ENCODE peak calls at places on chromosomes 7 and 10, in four cellular contexts. J is GM12878, B is HepG2, R is K562. F is an unnamed sample.

GRCh38 chr7:118855290-118855689 is 630.8 kb downstream of the ANKRD7 start:
- DNase-seq in J (no peak), B (no peak), R (no peak), F (no peak)

GRCh38 chr7:44489955-44490350 is 505 bp downstream of the NUDCD3 start:
- DNase-seq in J (no peak), B (no peak), R (peak), F (no peak)

GRCh38 chr7:37346761-37347160 is 101.9 kb downstream of the ELMO1 start:
- DNase-seq in J (no peak), B (no peak), R (no peak), F (no peak)

GRCh38 chr10:88023676-88024075 is 160.3 kb downstream of the PTEN start:
- DNase-seq in J (no peak), B (no peak), R (no peak), F (no peak)

GRCh38 chr7:88758355-88759215 is 915 bp upstream of the ZNF804B start:
- DNase-seq in J (no peak), B (no peak), R (peak), F (peak)

GRCh38 chr7:33982425-33982786 is 77.1 kb downstream of the BMPER start:
- DNase-seq in J (no peak), B (no peak), R (no peak), F (peak)

GRCh38 chr10:33416691-33417090 is 82.2 kb upstream of the NRP1 start:
- DNase-seq in J (no peak), B (no peak), R (no peak), F (no peak)

GRCh38 chr10:70321897-70322890 is 38.4 kb upstream of the NPFFR1 start:
- DNase-seq in J (no peak), B (no peak), R (peak), F (no peak)

GRCh38 chr7:142516038-142516501 is 233.2 kb upstream of the PRSS1 start:
- DNase-seq in J (peak), B (peak), R (peak), F (peak)

GRCh38 chr7:35658602-35659201 is 36.2 kb downstream of the HERPUD2 start:
- DNase-seq in J (peak), B (no peak), R (no peak), F (no peak)

GRCh38 chr10:106958591-106959328 is 205.7 kb downstream of the SORCS1 start:
- DNase-seq in J (no peak), B (no peak), R (no peak), F (no peak)

GRCh38 chr7:115019882-115020605 is 98.2 kb downstream of the MDFIC start:
- DNase-seq in J (no peak), B (no peak), R (no peak), F (no peak)

GRCh38 chr7:156487811-156488523 is 152.6 kb upstream of the RNF32 start:
- DNase-seq in J (no peak), B (peak), R (no peak), F (no peak)

GRCh38 chr10:98038333-98038732 is 7.9 kb upstream of the CRTAC1 start:
- DNase-seq in J (no peak), B (no peak), R (no peak), F (no peak)

GRCh38 chr7:31962246-31962645 is 108.0 kb downstream of the PDE1C start:
- DNase-seq in J (no peak), B (no peak), R (no peak), F (no peak)

GRCh38 chr7:116653204-116653603 is 18.8 kb upstream of the MET start:
- DNase-seq in J (no peak), B (no peak), R (no peak), F (no peak)

GRCh38 chr7:21256310-21256877 is 171.5 kb upstream of the SP4 start:
- DNase-seq in J (no peak), B (peak), R (no peak), F (no peak)

GRCh38 chr7:3196629-3197028 is 104.4 kb upstream of the SDK1 start:
- DNase-seq in J (no peak), B (no peak), R (no peak), F (no peak)

GRCh38 chr10:122302315-122302714 is 31.2 kb downstream of the BTBD16 start:
- DNase-seq in J (no peak), B (no peak), R (no peak), F (no peak)

GRCh38 chr10:108362306-108362705 is 1197.8 kb upstream of the SORCS1 start:
- DNase-seq in J (no peak), B (no peak), R (no peak), F (no peak)

GRCh38 chr7:66429498-66430163 is 199.1 kb upstream of the KCTD7 start:
- DNase-seq in J (no peak), B (peak), R (no peak), F (no peak)

GRCh38 chr7:18361756-18362155 is 133.8 kb upstream of the HDAC9 start:
- DNase-seq in J (no peak), B (no peak), R (no peak), F (peak)

GRCh38 chr10:113441871-113442270 is 111.0 kb upstream of the HABP2 start:
- DNase-seq in J (no peak), B (no peak), R (no peak), F (no peak)

GRCh38 chr7:66557214-66558200 is 71.2 kb upstream of the KCTD7 start:
- DNase-seq in J (no peak), B (no peak), R (peak), F (peak)

GRCh38 chr7:102289051-102289450 is 2.4 kb downstream of the SH2B2 start:
- DNase-seq in J (no peak), B (no peak), R (no peak), F (no peak)

GRCh38 chr7:37234334-37234733 is 214.3 kb downstream of the ELMO1 start:
- DNase-seq in J (no peak), B (no peak), R (no peak), F (no peak)

GRCh38 chr7:109376576-109376975 is 806.9 kb downstream of the DNAJB9 start:
- DNase-seq in J (no peak), B (no peak), R (no peak), F (no peak)

GRCh38 chr10:78065616-78066410 is 32.1 kb downstream of the RPS24 start:
- DNase-seq in J (no peak), B (no peak), R (no peak), F (no peak)

GRCh38 chr7:101754432-101755159 is 62.8 kb upstream of the CUX1 start:
- DNase-seq in J (no peak), B (no peak), R (no peak), F (peak)

GRCh38 chr10:124037286-124037685 is 56.1 kb downstream of the CHST15 start:
- DNase-seq in J (no peak), B (no peak), R (no peak), F (no peak)

GRCh38 chr7:50507898-50508470 is 57.2 kb downstream of the DDC start:
- DNase-seq in J (no peak), B (no peak), R (peak), F (no peak)

DNA sequence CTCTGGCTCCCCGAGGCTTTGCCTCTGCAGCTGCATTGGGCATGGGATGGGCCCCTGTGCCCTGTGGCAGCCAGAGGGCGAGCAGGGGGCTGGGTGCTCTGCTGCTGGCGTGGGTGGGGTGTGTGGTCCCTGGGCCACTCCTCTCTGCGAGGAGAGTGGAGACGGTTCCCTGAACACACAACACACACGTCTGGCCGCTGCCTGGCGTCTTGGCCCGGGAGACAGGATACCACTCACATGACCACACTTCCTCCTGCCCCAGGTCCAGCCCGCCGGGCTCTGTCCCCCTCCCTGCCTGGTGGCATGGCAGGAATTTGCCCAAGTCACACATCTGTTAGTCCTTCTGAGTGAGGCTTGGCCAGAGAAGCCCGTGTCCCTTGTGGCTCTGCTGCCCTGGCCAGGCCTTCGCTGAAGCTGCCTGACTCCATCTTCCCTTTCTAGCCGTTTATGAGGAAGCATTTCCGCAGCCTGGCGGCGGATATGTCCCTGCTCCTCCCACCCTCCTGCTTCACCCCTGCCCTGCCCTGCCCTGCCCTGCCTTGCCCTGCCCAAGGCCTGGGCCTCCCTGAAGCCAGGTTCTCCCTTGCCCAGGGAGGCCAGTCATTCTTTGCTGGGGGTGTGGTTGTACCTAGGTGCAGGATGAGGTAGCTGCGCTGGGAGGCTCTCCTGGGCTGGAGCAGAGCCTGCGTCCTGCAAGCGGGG is 3.0 kb downstream of the BRI3 start:
- DNase-seq in J (no peak), B (peak), R (no peak), F (no peak)
- TF ChIP-seq SP1 in J (no peak), B (no peak), R (no peak), F (no peak)

DNA sequence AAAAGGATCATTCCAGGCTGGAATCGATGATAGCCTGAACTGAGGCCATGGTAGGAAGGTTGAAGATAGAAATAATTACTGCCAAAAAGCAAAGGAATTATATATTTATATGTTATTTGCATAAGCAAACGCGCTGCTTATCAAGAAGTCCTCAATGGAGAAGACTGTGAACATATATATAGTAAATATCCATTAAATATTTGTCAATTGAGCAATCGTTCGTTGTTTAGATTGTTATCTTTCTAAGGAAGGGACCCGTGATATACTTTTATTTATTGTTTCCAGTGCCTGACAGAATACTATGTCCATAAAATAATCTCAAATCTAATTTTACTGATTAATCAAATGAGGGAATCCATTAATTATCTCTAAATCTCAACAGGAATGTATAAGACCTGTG is 11.8 kb upstream of the HERC4 start:
- DNase-seq in J (no peak), B (no peak), R (no peak), F (no peak)
- TF ChIP-seq BHLHE40 in J (no peak), B (no peak), R (no peak), F (no peak)

DNA sequence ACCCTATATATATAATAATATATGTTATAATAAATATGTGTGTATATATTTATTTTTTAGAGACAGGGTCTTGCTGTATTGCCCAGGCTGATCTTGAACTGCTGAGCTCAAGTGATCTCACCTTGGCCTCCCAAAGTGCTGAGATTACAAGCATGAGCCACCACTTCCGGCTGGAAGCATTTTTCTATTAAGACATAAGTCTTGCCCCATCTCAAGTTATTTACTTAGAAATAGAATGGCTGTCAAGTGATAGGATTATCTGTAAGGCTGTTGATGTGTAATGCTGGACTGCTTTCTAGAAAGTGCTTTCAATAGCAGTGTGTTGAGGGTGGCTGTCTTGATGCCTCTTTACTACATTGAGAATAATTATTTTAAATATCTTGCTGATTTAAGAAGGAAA is 65.2 kb downstream of the ZMYND11 start:
- DNase-seq in J (no peak), B (no peak), R (no peak), F (no peak)
- TF ChIP-seq FOXK2 in J (no peak), B (no peak), R (no peak), F (no peak)

GRCh38 chr7:130394421-130395188 is 14.3 kb downstream of the CPA1 start:
- DNase-seq in J (no peak), B (no peak), R (no peak), F (no peak)
- TF ChIP-seq SP1 in J (no peak), B (no peak), R (no peak), F (no peak)

F was measured in HEK293T.